ENCODE peak calls at places on chromosomes 5 and 9, in seven cellular contexts. C, T, F, Y, A, Z and O are unnamed samples.

GRCh38 chr9:135320943-135321342 is 158.6 kb upstream of the PPP1R26 start:
- DNase-seq in C (no peak), T (no peak), F (no peak), Y (no peak), A (no peak), Z (no peak), O (no peak)

GRCh38 chr9:38622083-38622674 is 1.8 kb upstream of the ANKRD18A start:
- DNase-seq in C (no peak), T (no peak), F (no peak), Y (no peak), A (peak; percentile 12), Z (no peak), O (no peak)

GRCh38 chr5:4275232-4275631 is 679.6 kb downstream of the IRX1 start:
- DNase-seq in C (no peak), T (no peak), F (no peak), Y (no peak), A (no peak), Z (no peak), O (no peak)

GRCh38 chr9:77183581-77183980 is 6.2 kb downstream of the VPS13A start:
- DNase-seq in C (no peak), T (no peak), F (no peak), Y (no peak), A (no peak), Z (no peak), O (no peak)

GRCh38 chr5:120655828-120656435 is 191.8 kb downstream of the PRR16 start:
- DNase-seq in C (no peak), T (peak; percentile 44), F (no peak), Y (no peak), A (peak; percentile 29), Z (peak; percentile 6), O (no peak)

GRCh38 chr9:92716557-92716956 is 46.6 kb upstream of the IPPK start:
- DNase-seq in C (peak; percentile 77), T (peak; percentile 26), F (peak; percentile 61), Y (peak; percentile 59), A (peak; percentile 29), Z (peak; percentile 89), O (no peak)

GRCh38 chr5:7393921-7394799 is 1.8 kb upstream of the ADCY2 start:
- DNase-seq in C (no peak), T (no peak), F (no peak), Y (no peak), A (no peak), Z (no peak), O (no peak)

GRCh38 chr9:89669361-89669842 is 64.6 kb downstream of the GADD45G start:
- DNase-seq in C (no peak), T (no peak), F (no peak), Y (no peak), A (no peak), Z (no peak), O (no peak)

GRCh38 chr9:136537896-136538598 is 7.8 kb downstream of the NOTCH1 start:
- DNase-seq in C (no peak), T (no peak), F (no peak), Y (no peak), A (peak; percentile 31), Z (no peak), O (no peak)